ENCODE peak calls at places on chromosomes 7 and 10, in nine cellular contexts. M, Q, R, B, V, Z, U, X and I are unnamed samples.
A peak's percentile ranks its signal among the peaks of the same experiment; 100 is the strongest.

GRCh38 chr7:36181668-36182067 is 28.6 kb downstream of the EEPD1 start:
- DNase-seq in M (no peak), Q (no peak), R (no peak), B (no peak), V (no peak), Z (no peak), U (no peak), X (no peak), I (no peak)

GRCh38 chr10:99431190-99431549 is 746 bp upstream of the GOT1 start:
- DNase-seq in M (peak; percentile 86), Q (peak; percentile 42), R (peak; percentile 85), B (peak; percentile 34), V (peak; percentile 42), Z (peak; percentile 1), U (peak; percentile 35), X (peak; percentile 40), I (peak; percentile 23)

GRCh38 chr10:17784701-17785100 is 24.4 kb upstream of the MRC1 start:
- DNase-seq in M (no peak), Q (no peak), R (no peak), B (peak; percentile 49), V (no peak), Z (no peak), U (no peak), X (peak; percentile 72), I (no peak)

GRCh38 chr10:110544958-110545537 is 22.4 kb upstream of the SMC3 start:
- DNase-seq in M (no peak), Q (no peak), R (no peak), B (no peak), V (no peak), Z (no peak), U (no peak), X (no peak), I (no peak)

GRCh38 chr10:86872757-86873156 is 84.7 kb downstream of the MMRN2 start:
- DNase-seq in M (no peak), Q (no peak), R (no peak), B (no peak), V (no peak), Z (no peak), U (no peak), X (no peak), I (peak; percentile 15)

GRCh38 chr7:12434012-12434642 is 30.5 kb upstream of the VWDE start:
- DNase-seq in M (no peak), Q (no peak), R (no peak), B (no peak), V (no peak), Z (no peak), U (no peak), X (no peak), I (no peak)

GRCh38 chr7:149489391-149490024 is 8.1 kb downstream of the ZNF746 start:
- DNase-seq in M (peak; percentile 42), Q (no peak), R (no peak), B (no peak), V (no peak), Z (no peak), U (no peak), X (peak; percentile 5), I (no peak)

GRCh38 chr10:58044072-58044471 is 223.6 kb downstream of the IPMK start:
- DNase-seq in M (no peak), Q (no peak), R (no peak), B (peak; percentile 94), V (no peak), Z (no peak), U (peak; percentile 5), X (peak; percentile 83), I (no peak)

GRCh38 chr10:70931168-70931805 is 42.9 kb upstream of the PCBD1 start:
- DNase-seq in M (no peak), Q (no peak), R (no peak), B (peak; percentile 29), V (no peak), Z (no peak), U (peak; percentile 41), X (peak; percentile 77), I (no peak)

GRCh38 chr7:31228957-31229356 is 111.6 kb downstream of the NEUROD6 start:
- DNase-seq in M (no peak), Q (no peak), R (no peak), B (no peak), V (no peak), Z (no peak), U (no peak), X (no peak), I (no peak)

GRCh38 chr7:5532520-5533335 is 109.1 kb upstream of the TNRC18 start:
- DNase-seq in M (peak; percentile 75), Q (no peak), R (peak; percentile 89), B (no peak), V (no peak), Z (no peak), U (no peak), X (no peak), I (peak; percentile 31)

GRCh38 chr10:21334891-21335696 is 190.4 kb downstream of the SKIDA1 start:
- DNase-seq in M (peak; percentile 77), Q (no peak), R (no peak), B (peak; percentile 80), V (no peak), Z (no peak), U (peak; percentile 64), X (peak; percentile 93), I (no peak)

GRCh38 chr10:100519321-100520051 is at the start of gene SEC31B:
- DNase-seq in M (peak; percentile 80), Q (peak; percentile 27), R (peak; percentile 17), B (no peak), V (peak; percentile 45), Z (no peak), U (peak; percentile 43), X (no peak), I (peak; percentile 66)

GRCh38 chr10:5584895-5585516 is 60.2 kb downstream of the CALML3 start:
- DNase-seq in M (no peak), Q (no peak), R (no peak), B (peak; percentile 98), V (no peak), Z (no peak), U (peak; percentile 50), X (peak; percentile 100), I (no peak)

GRCh38 chr7:1694981-1695511 is 25.0 kb downstream of the ELFN1 start:
- DNase-seq in M (peak; percentile 52), Q (no peak), R (no peak), B (no peak), V (no peak), Z (no peak), U (no peak), X (no peak), I (peak; percentile 6)

GRCh38 chr10:60147576-60148265 is 241.4 kb upstream of the CCDC6 start:
- DNase-seq in M (no peak), Q (no peak), R (no peak), B (no peak), V (no peak), Z (no peak), U (no peak), X (no peak), I (no peak)